ENCODE peak calls at places on chromosomes 11 and 22, in seven cellular contexts. J, E, W, T, P, Y and U are unnamed samples.

GRCh38 chr11:77596626-77597025 is 6.9 kb downstream of the AQP11 start:
- DNase-seq in P (no peak), E (no peak), W (no peak), Y (no peak), J (no peak), T (no peak), U (no peak)

GRCh38 chr22:20750461-20751184 is 23.3 kb upstream of the SERPIND1 start:
- DNase-seq in P (peak; percentile 25), T (peak; percentile 15), J (peak; percentile 29), Y (peak; percentile 49), W (peak; percentile 61), E (no peak), U (peak; percentile 77)

GRCh38 chr11:118450451-118450850 is 14.2 kb downstream of the KMT2A start:
- DNase-seq in J (no peak), W (no peak), P (no peak), E (no peak), Y (no peak), T (no peak), U (no peak)

GRCh38 chr11:106446302-106446701 is 368.8 kb downstream of the AASDHPPT start:
- DNase-seq in J (no peak), Y (no peak), P (no peak), W (no peak), T (no peak), E (no peak), U (no peak)

GRCh38 chr11:109236188-109236587 is 185.8 kb upstream of the C11orf87 start:
- DNase-seq in W (no peak), E (no peak), J (no peak), P (no peak), Y (no peak), T (no peak), U (no peak)

GRCh38 chr11:126723665-126724045 is 276.9 kb downstream of the KIRREL3 start:
- DNase-seq in W (no peak), J (no peak), P (no peak), T (no peak), Y (no peak), E (no peak), U (no peak)

GRCh38 chr11:66663741-66664296 is 13.9 kb downstream of the RBM4B start:
- DNase-seq in P (no peak), T (no peak), J (no peak), W (no peak), E (no peak), Y (no peak), U (no peak)

GRCh38 chr11:71917646-71918045 is 10.7 kb downstream of the XNDC1N start:
- DNase-seq in J (no peak), T (no peak), P (no peak), E (no peak), Y (no peak), W (no peak), U (no peak)

GRCh38 chr11:58926695-58927094 is 12.6 kb upstream of the GLYATL1 start:
- DNase-seq in W (no peak), J (no peak), Y (no peak), T (no peak), P (no peak), E (no peak), U (no peak)

GRCh38 chr11:2701898-2702434 is 2.2 kb upstream of the KCNQ1OT1 start:
- DNase-seq in T (no peak), P (no peak), E (no peak), W (peak; percentile 4), Y (no peak), J (no peak), U (no peak)

GRCh38 chr11:114026355-114026754 is 33.2 kb upstream of the ZBTB16 start:
- DNase-seq in T (no peak), P (no peak), J (no peak), W (no peak), E (no peak), Y (no peak), U (no peak)

GRCh38 chr22:35629406-35630234 is 12.5 kb upstream of the MB start:
- DNase-seq in P (peak; percentile 86), J (peak; percentile 89), W (peak; percentile 94), E (no peak), Y (no peak), T (peak; percentile 21), U (no peak)

GRCh38 chr11:105937331-105937730 is 84.7 kb downstream of the MSANTD4 start:
- DNase-seq in J (peak; percentile 15), W (no peak), T (no peak), P (peak; percentile 30), E (no peak), Y (no peak), U (no peak)

GRCh38 chr11:69812927-69813326 is 6.3 kb downstream of the FGF3 start:
- DNase-seq in P (no peak), T (no peak), Y (no peak), W (no peak), J (no peak), E (no peak), U (no peak)

GRCh38 chr11:36471577-36471976 is 38.5 kb downstream of the TRAF6 start:
- DNase-seq in Y (no peak), J (no peak), E (no peak), T (no peak), W (no peak), P (no peak), U (no peak)

GRCh38 chr11:132744771-132745170 is 787.5 kb downstream of the OPCML start:
- DNase-seq in E (no peak), Y (no peak), J (no peak), W (no peak), P (peak; percentile 9), T (no peak), U (no peak)

GRCh38 chr22:27133951-27134664 is 476.7 kb downstream of the MIAT start:
- DNase-seq in E (no peak), J (peak; percentile 60), W (peak; percentile 51), P (peak; percentile 56), Y (no peak), T (no peak), U (no peak)

GRCh38 chr11:61482513-61482912 is 26.0 kb upstream of the LRRC10B start:
- DNase-seq in P (no peak), W (no peak), E (no peak), T (peak; percentile 26), Y (no peak), J (no peak), U (no peak)

GRCh38 chr11:62919476-62919875 is 1.7 kb downstream of the CHRM1 start:
- DNase-seq in J (no peak), T (no peak), W (no peak), Y (no peak), P (no peak), E (no peak), U (no peak)

GRCh38 chr11:65882191-65883057 is 2.8 kb downstream of the CTSW start:
- DNase-seq in W (peak; percentile 16), Y (no peak), P (no peak), J (no peak), E (no peak), T (no peak), U (no peak)

GRCh38 chr11:26623076-26623666 is 51.1 kb upstream of the MUC15 start:
- DNase-seq in Y (no peak), E (no peak), W (no peak), P (no peak), J (peak; percentile 20), T (no peak), U (no peak)

GRCh38 chr11:94178331-94178730 is 49.7 kb downstream of the PANX1 start:
- DNase-seq in Y (no peak), E (no peak), T (no peak), J (no peak), W (no peak), P (no peak), U (no peak)

GRCh38 chr11:6646040-6646439 is 9.6 kb downstream of the DCHS1 start:
- DNase-seq in J (no peak), P (no peak), T (no peak), Y (no peak), E (no peak), W (no peak), U (no peak)

GRCh38 chr11:45234306-45235006 is 51.7 kb downstream of the SYT13 start:
- DNase-seq in E (no peak), W (no peak), T (no peak), J (no peak), P (no peak), Y (no peak), U (no peak)

GRCh38 chr11:76629853-76630599 is 40.5 kb downstream of the LRRC32 start:
- DNase-seq in J (no peak), Y (no peak), W (peak; percentile 82), T (no peak), P (no peak), E (no peak), U (no peak)

GRCh38 chr11:74783241-74783871 is 34.7 kb downstream of the RNF169 start:
- DNase-seq in T (no peak), J (peak; percentile 53), W (no peak), E (no peak), Y (no peak), P (peak; percentile 41), U (no peak)

GRCh38 chr11:129278586-129279319 is 86.6 kb upstream of the ARHGAP32 start:
- DNase-seq in W (no peak), Y (no peak), T (peak; percentile 10), P (no peak), J (peak; percentile 37), E (no peak), U (no peak)

GRCh38 chr22:46064966-46065666 is 85.2 kb upstream of the PPARA start:
- DNase-seq in W (peak; percentile 44), T (no peak), J (no peak), Y (peak; percentile 28), E (no peak), P (no peak), U (no peak)

GRCh38 chr11:111819161-111820058 is 52.0 kb downstream of the ALG9 start:
- DNase-seq in T (no peak), J (no peak), W (peak; percentile 51), Y (no peak), E (no peak), P (no peak), U (no peak)

GRCh38 chr11:121416909-121417567 is 35.1 kb upstream of the SORL1 start:
- DNase-seq in J (peak; percentile 87), Y (peak; percentile 38), W (peak; percentile 66), P (peak; percentile 14), E (no peak), T (peak; percentile 11), U (no peak)

GRCh38 chr11:1876361-1877063 is 15.2 kb downstream of the PRR33 start:
- DNase-seq in Y (peak; percentile 29), E (no peak), J (no peak), T (no peak), P (peak; percentile 35), W (peak; percentile 80), U (no peak)

GRCh38 chr11:86421976-86422770 is 47.5 kb downstream of the CCDC81 start:
- DNase-seq in Y (no peak), W (no peak), J (no peak), P (no peak), T (no peak), E (no peak), U (no peak)

GRCh38 chr22:18970948-18971315 is 34.8 kb upstream of the PRODH start:
- DNase-seq in P (no peak), T (no peak), W (no peak), E (no peak), J (no peak), Y (no peak), U (no peak)

GRCh38 chr22:36423461-36424404 is 36.0 kb upstream of the MYH9 start:
- DNase-seq in J (no peak), P (no peak), W (no peak), E (no peak), T (no peak), Y (no peak), U (no peak)

GRCh38 chr22:45863981-45864751 is 112.8 kb downstream of the WNT7B start:
- DNase-seq in E (peak; percentile 10), J (peak; percentile 66), P (peak; percentile 71), W (no peak), T (peak; percentile 72), Y (no peak), U (no peak)